ENCODE peak calls at places on chromosomes 6 and 20, in six cellular contexts. T is cardiac muscle cell, G is neural crest cell, U is pancreas, N is NCI-H1092, P is fibroblast of mammary gland. I is an unnamed sample.

GRCh38 chr6:33638581-33638980 is 17.5 kb downstream of the ITPR3 start:
- DNase-seq in N (no peak), U (no peak), T (no peak), P (no peak), G (no peak), I (no peak)

GRCh38 chr6:119129148-119129967 is 50.9 kb upstream of the FAM184A start:
- DNase-seq in G (peak), U (no peak), N (peak), T (peak), P (peak), I (peak)

GRCh38 chr6:101605874-101606273 is 212.4 kb downstream of the GRIK2 start:
- DNase-seq in G (no peak), U (no peak), T (no peak), P (peak), N (no peak), I (no peak)

GRCh38 chr6:158759966-158760617 is 59.1 kb downstream of the EZR start:
- DNase-seq in G (no peak), P (no peak), U (no peak), T (no peak), N (no peak), I (no peak)

GRCh38 chr20:35600176-35600995 is 15.2 kb upstream of the SPAG4 start:
- DNase-seq in T (no peak), G (no peak), N (no peak), U (peak), P (no peak), I (no peak)

GRCh38 chr6:44078795-44079671 is 48.2 kb downstream of the MRPL14 start:
- DNase-seq in G (peak), P (peak), N (no peak), T (peak), U (peak), I (no peak)

GRCh38 chr6:102742033-102742432 is 1348.5 kb downstream of the GRIK2 start:
- DNase-seq in N (no peak), P (no peak), T (no peak), G (no peak), U (no peak), I (no peak)

GRCh38 chr6:30914854-30915590 is 984 bp downstream of the VARS2 start:
- DNase-seq in N (no peak), T (peak), G (no peak), P (no peak), U (no peak), I (no peak)

GRCh38 chr20:51575486-51575885 is 33.0 kb upstream of the NFATC2 start:
- DNase-seq in P (no peak), N (no peak), G (no peak), U (no peak), T (no peak), I (no peak)

GRCh38 chr6:7726416-7727149 is 684 bp downstream of the BMP6 start:
- DNase-seq in P (no peak), G (peak), U (peak), T (peak), N (no peak), I (no peak)

GRCh38 chr20:59827138-59828056 is 106.0 kb downstream of the SYCP2 start:
- DNase-seq in T (no peak), P (no peak), U (no peak), G (no peak), N (no peak), I (no peak)

GRCh38 chr6:167047554-167047953 is 48.4 kb downstream of the CEP43 start:
- DNase-seq in G (no peak), T (no peak), P (no peak), N (no peak), U (no peak), I (no peak)

GRCh38 chr20:13028673-13029072 is 19.9 kb downstream of the SPTLC3 start:
- DNase-seq in P (no peak), G (no peak), N (no peak), U (no peak), T (no peak), I (no peak)

GRCh38 chr6:136788069-136788902 is 4.0 kb downstream of the MAP3K5 start:
- DNase-seq in P (peak), T (no peak), G (no peak), N (no peak), U (no peak), I (no peak)

GRCh38 chr6:106476326-106477105 is 116.0 kb downstream of the CRYBG1 start:
- DNase-seq in G (no peak), U (no peak), N (no peak), T (no peak), P (peak), I (no peak)

GRCh38 chr6:149046822-149047246 is 270.7 kb upstream of the TAB2 start:
- DNase-seq in T (no peak), P (peak), G (no peak), N (no peak), U (no peak), I (no peak)

GRCh38 chr20:63163596-63164560 is 52.1 kb downstream of the YTHDF1 start:
- DNase-seq in P (no peak), G (peak), N (no peak), U (peak), T (no peak), I (no peak)

GRCh38 chr20:49724637-49725606 is 11.2 kb upstream of the B4GALT5 start:
- DNase-seq in N (no peak), T (no peak), P (peak), G (no peak), U (no peak), I (no peak)

I was measured in NT2/D1.